ENCODE peak calls at places on chromosomes 3 and 15, in ten cellular contexts. O, V, Y, D, S, W, F, Z, A and B are unnamed samples.

GRCh38 chr3:71152892-71153265 is 430.6 kb downstream of the FOXP1 start:
- DNase-seq in O (no peak), V (no peak), Y (no peak), D (no peak), S (no peak), W (no peak), F (no peak), Z (peak; percentile 67), A (no peak), B (no peak)

GRCh38 chr3:71652786-71653419 is 69.4 kb upstream of the FOXP1 start:
- DNase-seq in O (peak; percentile 51), V (peak; percentile 32), Y (no peak), D (peak; percentile 58), S (peak; percentile 39), W (no peak), F (no peak), Z (peak; percentile 65), A (peak; percentile 71), B (no peak)

GRCh38 chr3:110526732-110527727 is 544.6 kb upstream of the NECTIN3 start:
- DNase-seq in O (no peak), V (no peak), Y (peak; percentile 85), D (peak; percentile 95), S (no peak), W (no peak), F (no peak), Z (no peak), A (no peak), B (no peak)

GRCh38 chr15:71390101-71390500 is 274.8 kb downstream of the THSD4 start:
- DNase-seq in O (no peak), V (no peak), Y (no peak), D (no peak), S (no peak), W (no peak), F (no peak), Z (no peak), A (peak; percentile 77), B (no peak)

GRCh38 chr3:127693336-127693843 is 20.6 kb downstream of the ABTB1 start:
- DNase-seq in O (peak; percentile 18), V (no peak), Y (no peak), D (no peak), S (peak; percentile 2), W (no peak), F (no peak), Z (no peak), A (no peak), B (no peak)

GRCh38 chr3:30308131-30308530 is 298.3 kb upstream of the TGFBR2 start:
- DNase-seq in O (no peak), V (no peak), Y (no peak), D (peak; percentile 72), S (no peak), W (no peak), F (no peak), Z (no peak), A (no peak), B (no peak)

GRCh38 chr3:179750720-179751328 is 98.0 kb downstream of the USP13 start:
- DNase-seq in O (no peak), V (no peak), Y (no peak), D (peak; percentile 21), S (no peak), W (no peak), F (no peak), Z (no peak), A (no peak), B (no peak)

GRCh38 chr3:128068156-128068620 is 16.0 kb downstream of the SEC61A1 start:
- DNase-seq in O (no peak), V (peak; percentile 51), Y (no peak), D (peak; percentile 41), S (no peak), W (no peak), F (no peak), Z (no peak), A (no peak), B (no peak)

GRCh38 chr3:184561329-184562145 is at the start of gene EPHB3:
- DNase-seq in O (peak; percentile 99), V (peak; percentile 95), Y (peak; percentile 61), D (peak; percentile 91), S (peak; percentile 100), W (peak; percentile 99), F (peak; percentile 100), Z (peak; percentile 100), A (peak; percentile 97), B (peak; percentile 100)

GRCh38 chr3:152304160-152304559 is 35.4 kb downstream of the MBNL1 start:
- DNase-seq in O (no peak), V (no peak), Y (no peak), D (no peak), S (no peak), W (no peak), F (no peak), Z (no peak), A (no peak), B (no peak)

GRCh38 chr15:35206060-35206675 is 121.1 kb upstream of the NANOGP8 start:
- DNase-seq in O (no peak), V (peak; percentile 12), Y (no peak), D (peak; percentile 15), S (no peak), W (no peak), F (no peak), Z (no peak), A (peak; percentile 15), B (no peak)

GRCh38 chr3:11495948-11496557 is 147.7 kb downstream of the VGLL4 start:
- DNase-seq in O (no peak), V (no peak), Y (peak; percentile 68), D (no peak), S (no peak), W (no peak), F (no peak), Z (peak; percentile 51), A (no peak), B (no peak)

GRCh38 chr3:11904157-11904556 is 57.5 kb upstream of the TAMM41 start:
- DNase-seq in O (no peak), V (no peak), Y (no peak), D (no peak), S (no peak), W (no peak), F (no peak), Z (no peak), A (no peak), B (no peak)

DNA sequence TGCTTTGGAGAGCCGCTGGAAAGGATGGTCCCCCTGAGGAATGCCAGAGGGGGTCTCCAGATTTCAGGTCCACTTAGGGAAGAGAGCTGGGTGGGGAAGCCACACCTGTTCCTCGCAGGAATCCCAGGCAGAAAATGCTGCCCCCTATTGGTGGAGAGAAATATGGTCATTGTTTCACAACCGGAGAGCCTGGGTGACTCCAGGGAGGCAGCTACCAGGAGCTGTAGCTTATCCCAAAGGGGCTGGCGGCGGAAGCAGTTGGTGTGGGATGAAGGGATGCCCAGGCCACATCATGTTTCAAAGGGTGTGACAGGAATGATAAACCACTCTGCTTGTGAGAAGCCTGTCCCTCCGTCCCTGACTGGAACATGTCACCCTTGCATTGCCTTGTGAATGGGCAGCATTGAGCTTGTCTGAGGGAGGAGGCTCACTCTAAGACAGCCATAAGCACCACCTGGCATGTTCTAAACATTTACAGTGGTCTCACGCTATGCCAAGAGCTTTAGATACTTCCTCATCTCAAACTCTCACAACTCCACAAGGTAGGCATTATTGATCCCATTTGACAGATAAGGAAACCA is 34.5 kb downstream of the POMGNT2 start:
- DNase-seq in O (no peak), V (peak; percentile 25), Y (no peak), D (no peak), S (no peak), W (no peak), F (no peak), Z (no peak), A (no peak), B (no peak)
- TF ChIP-seq CTCF in O (peak; percentile 28), V (peak; percentile 23), Y (peak; percentile 66), D (peak; percentile 31), S (no peak), W (peak; percentile 33), F (peak; percentile 18), Z (no peak), A (peak; percentile 28), B (peak; percentile 60)

DNA sequence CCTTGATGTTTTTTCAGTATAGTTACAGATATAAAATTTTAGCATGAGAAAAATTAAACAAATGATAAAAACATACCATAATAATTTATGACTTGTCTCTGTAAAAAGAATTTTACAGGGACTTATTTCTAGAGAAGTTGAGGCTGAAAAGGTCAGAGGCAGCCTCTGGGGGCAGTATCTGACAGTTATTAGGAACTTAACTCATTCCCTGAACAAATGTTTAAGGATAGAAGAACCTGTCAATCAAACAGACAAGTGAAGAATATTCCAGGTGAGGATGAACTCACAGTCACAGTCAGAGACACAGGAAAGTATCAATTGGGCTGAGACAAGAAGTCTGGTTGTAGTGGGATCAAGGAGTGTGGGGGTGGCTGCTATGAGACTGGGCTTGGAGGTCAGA is 7.3 kb downstream of the MYLK start:
- DNase-seq in O (no peak), V (no peak), Y (no peak), D (no peak), S (no peak), W (no peak), F (no peak), Z (no peak), A (no peak), B (no peak)
- TF ChIP-seq CTCF in O (peak; percentile 10), V (no peak), Y (peak; percentile 55), D (peak; percentile 10), S (no peak), W (peak; percentile 26), F (no peak), Z (no peak), A (peak; percentile 19), B (no peak)

GRCh38 chr3:47781685-47782537 is at the start of gene SMARCC1:
- DNase-seq in O (peak; percentile 100), V (peak; percentile 97), Y (peak; percentile 59), D (peak; percentile 93), S (peak; percentile 98), W (peak; percentile 83), F (peak; percentile 99), Z (peak; percentile 99), A (peak; percentile 88), B (peak; percentile 98)

GRCh38 chr3:47780727-47781325 is 867 bp downstream of the SMARCC1 start:
- DNase-seq in O (no peak), V (no peak), Y (peak; percentile 31), D (peak; percentile 42), S (no peak), W (no peak), F (no peak), Z (no peak), A (no peak), B (no peak)

GRCh38 chr3:47783673-47784072 is 2.0 kb upstream of the SMARCC1 start:
- DNase-seq in O (no peak), V (no peak), Y (no peak), D (no peak), S (no peak), W (no peak), F (no peak), Z (no peak), A (no peak), B (no peak)

GRCh38 chr3:47781326-47781684 is 388 bp downstream of the SMARCC1 start:
- DNase-seq in O (peak; percentile 79), V (peak; percentile 75), Y (no peak), D (no peak), S (peak; percentile 78), W (no peak), F (peak; percentile 81), Z (peak; percentile 63), A (no peak), B (peak; percentile 54)

GRCh38 chr3:47782538-47783308 is 1.0 kb upstream of the SMARCC1 start:
- DNase-seq in O (no peak), V (no peak), Y (no peak), D (no peak), S (no peak), W (no peak), F (no peak), Z (no peak), A (no peak), B (no peak)
- TF ChIP-seq CTCF in O (no peak), V (no peak), Y (no peak), D (no peak), S (no peak), W (no peak), F (no peak), Z (no peak), A (no peak), B (no peak)

GRCh38 chr3:41485484-41485883 is 286.2 kb downstream of the CTNNB1 start:
- DNase-seq in O (no peak), V (no peak), Y (no peak), D (no peak), S (no peak), W (no peak), F (no peak), Z (no peak), A (no peak), B (no peak)
- TF ChIP-seq CTCF in O (no peak), V (no peak), Y (no peak), D (no peak), S (no peak), W (no peak), F (no peak), Z (no peak), A (no peak), B (no peak)